ENCODE peak calls at places on chromosomes 1 and 21, in eight cellular contexts. One of them, this sample, is unnamed. For H3K4me1, the result is how much of the 10 kb centered on the place peaks cover.

GRCh38 chr1:3373175-3373574 is 81.3 kb upstream of the ARHGEF16 start:
- DNase-seq in mammary epithelial cell: no peak
- DNase-seq in RWPE2: no peak
- DNase-seq in Caco-2: no peak
- DNase-seq in CD8-positive, alpha-beta memory T cell: no peak
- DNase-seq in mesendoderm: no peak
- DNase-seq in suprapubic skin: no peak
- DNase-seq in MM.1S: no peak
- DNase-seq in this sample: no peak

GRCh38 chr1:115912116-115912515 is 64.2 kb upstream of the SLC22A15 start:
- DNase-seq in mammary epithelial cell: no peak
- DNase-seq in RWPE2: no peak
- DNase-seq in Caco-2: no peak
- DNase-seq in CD8-positive, alpha-beta memory T cell: no peak
- DNase-seq in mesendoderm: no peak
- DNase-seq in suprapubic skin: no peak
- DNase-seq in MM.1S: no peak
- DNase-seq in this sample: no peak

GRCh38 chr21:44425895-44426662 is 29.2 kb upstream of the LRRC3 start:
- DNase-seq in mammary epithelial cell: no peak
- DNase-seq in RWPE2: peak
- DNase-seq in Caco-2: no peak
- DNase-seq in CD8-positive, alpha-beta memory T cell: no peak
- DNase-seq in mesendoderm: no peak
- DNase-seq in suprapubic skin: peak
- DNase-seq in MM.1S: no peak
- DNase-seq in this sample: no peak

GRCh38 chr1:97144527-97144926 is 422.9 kb downstream of the PTBP2 start:
- DNase-seq in mammary epithelial cell: peak
- DNase-seq in RWPE2: no peak
- DNase-seq in Caco-2: no peak
- DNase-seq in CD8-positive, alpha-beta memory T cell: no peak
- DNase-seq in mesendoderm: no peak
- DNase-seq in suprapubic skin: no peak
- DNase-seq in MM.1S: no peak
- DNase-seq in this sample: no peak

GRCh38 chr1:207848234-207848633 is 62.7 kb downstream of the CD34 start:
- DNase-seq in mammary epithelial cell: peak
- DNase-seq in RWPE2: peak
- DNase-seq in Caco-2: peak
- DNase-seq in CD8-positive, alpha-beta memory T cell: no peak
- DNase-seq in mesendoderm: no peak
- DNase-seq in suprapubic skin: no peak
- DNase-seq in MM.1S: no peak
- DNase-seq in this sample: peak

GRCh38 chr1:171379846-171380245 is 65.9 kb downstream of the FMO4 start:
- DNase-seq in mammary epithelial cell: no peak
- DNase-seq in RWPE2: no peak
- DNase-seq in Caco-2: no peak
- DNase-seq in CD8-positive, alpha-beta memory T cell: no peak
- DNase-seq in mesendoderm: no peak
- DNase-seq in suprapubic skin: no peak
- DNase-seq in MM.1S: no peak
- DNase-seq in this sample: no peak

GRCh38 chr21:26710155-26710554 is 135.1 kb downstream of the ADAMTS1 start:
- DNase-seq in mammary epithelial cell: no peak
- DNase-seq in RWPE2: no peak
- DNase-seq in Caco-2: no peak
- DNase-seq in CD8-positive, alpha-beta memory T cell: no peak
- DNase-seq in mesendoderm: no peak
- DNase-seq in suprapubic skin: no peak
- DNase-seq in MM.1S: no peak
- DNase-seq in this sample: no peak

GRCh38 chr1:244965182-244965581 is 100.8 kb upstream of the HNRNPU start:
- DNase-seq in mammary epithelial cell: no peak
- DNase-seq in RWPE2: no peak
- DNase-seq in Caco-2: no peak
- DNase-seq in CD8-positive, alpha-beta memory T cell: no peak
- DNase-seq in mesendoderm: no peak
- DNase-seq in suprapubic skin: no peak
- DNase-seq in MM.1S: no peak
- DNase-seq in this sample: no peak

GRCh38 chr1:201537966-201538617 is 835 bp upstream of the NAV1 start:
- DNase-seq in mammary epithelial cell: no peak
- DNase-seq in RWPE2: no peak
- DNase-seq in Caco-2: no peak
- DNase-seq in CD8-positive, alpha-beta memory T cell: no peak
- DNase-seq in mesendoderm: peak
- DNase-seq in suprapubic skin: no peak
- DNase-seq in MM.1S: no peak
- DNase-seq in this sample: no peak

GRCh38 chr1:85047472-85048295 is 616 bp downstream of the MCOLN3 start:
- DNase-seq in mammary epithelial cell: peak
- DNase-seq in RWPE2: no peak
- DNase-seq in Caco-2: no peak
- DNase-seq in CD8-positive, alpha-beta memory T cell: no peak
- DNase-seq in mesendoderm: peak
- DNase-seq in suprapubic skin: peak
- DNase-seq in MM.1S: no peak
- DNase-seq in this sample: peak

GRCh38 chr1:38783659-38784229 is 75.8 kb downstream of the RRAGC start:
- DNase-seq in mammary epithelial cell: no peak
- DNase-seq in RWPE2: no peak
- DNase-seq in Caco-2: no peak
- DNase-seq in CD8-positive, alpha-beta memory T cell: no peak
- DNase-seq in mesendoderm: no peak
- DNase-seq in suprapubic skin: no peak
- DNase-seq in MM.1S: no peak
- DNase-seq in this sample: no peak

GRCh38 chr1:151047591-151047924 is at the start of gene C1orf56:
- DNase-seq in mammary epithelial cell: no peak
- DNase-seq in RWPE2: no peak
- DNase-seq in Caco-2: peak
- DNase-seq in CD8-positive, alpha-beta memory T cell: peak
- DNase-seq in mesendoderm: peak
- DNase-seq in suprapubic skin: peak
- DNase-seq in MM.1S: peak
- DNase-seq in this sample: peak

DNA sequence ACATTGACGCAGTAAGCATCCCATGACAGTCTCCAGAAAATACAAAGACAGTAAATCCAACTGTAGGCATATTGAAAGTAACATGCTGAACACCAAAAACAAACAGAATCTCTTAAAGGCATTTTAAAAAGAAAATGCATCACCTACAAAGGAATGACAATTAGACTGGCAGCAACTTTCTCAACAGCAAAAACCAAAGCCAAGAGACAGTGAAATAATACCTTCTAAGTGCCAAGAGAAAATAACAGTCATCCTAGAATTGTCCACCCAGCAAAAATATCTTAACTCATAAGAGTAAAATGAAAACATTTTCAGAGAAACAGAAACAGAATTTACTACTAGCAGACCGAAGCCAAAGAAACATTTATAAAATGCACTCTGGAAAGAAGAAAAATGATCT is 20.0 kb downstream of the CCDC185 start:
- DNase-seq in mammary epithelial cell: no peak
- DNase-seq in RWPE2: no peak
- DNase-seq in Caco-2: no peak
- DNase-seq in CD8-positive, alpha-beta memory T cell: no peak
- DNase-seq in mesendoderm: no peak
- DNase-seq in suprapubic skin: no peak
- DNase-seq in MM.1S: no peak
- DNase-seq in this sample: no peak
- H3K4me1 ChIP-seq in mammary epithelial cell: under half
- H3K4me1 ChIP-seq in RWPE2: under half
- H3K4me1 ChIP-seq in Caco-2: under half
- H3K4me1 ChIP-seq in CD8-positive, alpha-beta memory T cell: under half
- H3K4me1 ChIP-seq in mesendoderm: under half
- H3K4me1 ChIP-seq in suprapubic skin: under half
- H3K4me1 ChIP-seq in MM.1S: under half
- H3K4me1 ChIP-seq in this sample: under half

GRCh38 chr1:226373376-226373775 is 34.5 kb downstream of the PARP1 start:
- DNase-seq in mammary epithelial cell: no peak
- DNase-seq in RWPE2: no peak
- DNase-seq in Caco-2: no peak
- DNase-seq in CD8-positive, alpha-beta memory T cell: no peak
- DNase-seq in mesendoderm: no peak
- DNase-seq in suprapubic skin: no peak
- DNase-seq in MM.1S: no peak
- DNase-seq in this sample: no peak
- H3K4me1 ChIP-seq in mammary epithelial cell: under half
- H3K4me1 ChIP-seq in RWPE2: under half
- H3K4me1 ChIP-seq in Caco-2: under half
- H3K4me1 ChIP-seq in CD8-positive, alpha-beta memory T cell: under half
- H3K4me1 ChIP-seq in mesendoderm: under half
- H3K4me1 ChIP-seq in suprapubic skin: under half
- H3K4me1 ChIP-seq in MM.1S: under half
- H3K4me1 ChIP-seq in this sample: under half

GRCh38 chr1:234987415-234988159 is 141.1 kb downstream of the TOMM20 start:
- DNase-seq in mammary epithelial cell: peak
- DNase-seq in RWPE2: no peak
- DNase-seq in Caco-2: peak
- DNase-seq in CD8-positive, alpha-beta memory T cell: no peak
- DNase-seq in mesendoderm: peak
- DNase-seq in suprapubic skin: peak
- DNase-seq in MM.1S: no peak
- DNase-seq in this sample: peak
- H3K4me1 ChIP-seq in mammary epithelial cell: under half
- H3K4me1 ChIP-seq in RWPE2: under half
- H3K4me1 ChIP-seq in Caco-2: half or more
- H3K4me1 ChIP-seq in CD8-positive, alpha-beta memory T cell: under half
- H3K4me1 ChIP-seq in mesendoderm: under half
- H3K4me1 ChIP-seq in suprapubic skin: under half
- H3K4me1 ChIP-seq in MM.1S: under half
- H3K4me1 ChIP-seq in this sample: half or more

DNA sequence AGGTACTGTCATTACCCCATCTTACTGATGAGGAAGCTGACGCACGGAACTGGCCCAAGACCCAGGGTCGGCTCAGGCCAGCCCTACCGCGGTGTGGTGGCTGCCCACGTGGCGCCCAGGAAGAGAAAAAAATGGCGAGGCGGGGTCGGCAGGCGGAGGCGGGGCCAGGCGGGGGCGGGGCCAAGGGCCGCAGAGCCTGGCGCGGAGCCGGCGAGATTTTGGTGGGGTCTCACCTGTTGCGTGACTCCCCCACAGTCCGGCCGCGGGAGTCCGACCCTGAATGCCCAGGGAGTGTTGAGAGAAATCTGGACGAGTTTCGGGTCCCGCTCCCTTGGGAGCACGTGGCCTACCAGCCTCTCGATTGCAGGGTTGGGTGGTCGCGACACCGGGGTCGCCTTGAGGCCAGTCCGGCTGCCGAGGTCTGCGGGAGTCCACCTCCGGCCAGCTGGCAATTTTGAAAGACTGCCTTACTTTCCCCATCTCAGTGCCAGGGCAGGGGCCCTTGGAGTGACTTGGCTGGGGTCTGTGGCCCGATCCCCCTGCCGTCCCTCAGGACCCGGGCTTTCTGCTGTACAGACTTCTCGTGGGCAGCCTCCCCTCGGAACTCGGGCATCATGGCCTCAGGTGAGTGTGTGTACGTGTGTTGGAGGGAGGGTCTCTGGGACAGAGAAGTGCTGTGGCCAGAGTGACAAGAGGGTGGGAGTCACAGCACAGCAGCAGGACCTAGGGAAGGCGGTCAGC is at the start of gene AMPD2:
- DNase-seq in mammary epithelial cell: peak
- DNase-seq in RWPE2: no peak
- DNase-seq in Caco-2: peak
- DNase-seq in CD8-positive, alpha-beta memory T cell: peak
- DNase-seq in mesendoderm: peak
- DNase-seq in suprapubic skin: peak
- DNase-seq in MM.1S: peak
- DNase-seq in this sample: peak
- H3K4me1 ChIP-seq in mammary epithelial cell: under half
- H3K4me1 ChIP-seq in RWPE2: under half
- H3K4me1 ChIP-seq in Caco-2: under half
- H3K4me1 ChIP-seq in CD8-positive, alpha-beta memory T cell: half or more
- H3K4me1 ChIP-seq in mesendoderm: under half
- H3K4me1 ChIP-seq in suprapubic skin: half or more
- H3K4me1 ChIP-seq in MM.1S: under half
- H3K4me1 ChIP-seq in this sample: half or more

GRCh38 chr1:109689844-109690405 is 2.3 kb downstream of the GSTM1 start:
- DNase-seq in mammary epithelial cell: no peak
- DNase-seq in RWPE2: no peak
- DNase-seq in Caco-2: no peak
- DNase-seq in CD8-positive, alpha-beta memory T cell: no peak
- DNase-seq in mesendoderm: no peak
- DNase-seq in suprapubic skin: no peak
- DNase-seq in MM.1S: no peak
- DNase-seq in this sample: no peak

GRCh38 chr1:109687641-109688499 is at the start of gene GSTM1:
- DNase-seq in mammary epithelial cell: peak
- DNase-seq in RWPE2: no peak
- DNase-seq in Caco-2: no peak
- DNase-seq in CD8-positive, alpha-beta memory T cell: no peak
- DNase-seq in mesendoderm: peak
- DNase-seq in suprapubic skin: peak
- DNase-seq in MM.1S: no peak
- DNase-seq in this sample: no peak

DNA sequence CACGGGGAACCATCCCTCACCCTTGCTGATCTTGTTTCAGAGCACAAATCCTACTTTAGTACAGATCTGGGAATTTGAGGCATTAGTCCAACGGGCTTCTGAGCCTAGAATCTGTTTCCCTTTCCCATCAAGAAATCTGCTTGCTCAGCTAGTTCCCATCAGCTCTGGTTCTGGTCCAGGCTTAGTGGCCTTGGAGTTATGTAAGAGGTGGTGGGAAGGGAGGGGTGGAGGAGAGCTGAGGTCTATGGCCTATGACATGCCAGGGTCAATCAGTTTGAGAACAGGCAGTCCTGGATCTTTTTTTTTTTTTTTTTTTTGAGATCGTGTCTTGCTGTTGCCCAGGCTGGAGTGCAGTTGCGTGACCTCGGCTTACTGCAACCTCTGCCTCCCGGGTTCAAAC is 4.1 kb downstream of the GSTM1 start:
- DNase-seq in mammary epithelial cell: no peak
- DNase-seq in RWPE2: no peak
- DNase-seq in Caco-2: no peak
- DNase-seq in CD8-positive, alpha-beta memory T cell: no peak
- DNase-seq in mesendoderm: no peak
- DNase-seq in suprapubic skin: no peak
- DNase-seq in MM.1S: no peak
- DNase-seq in this sample: no peak
- H3K4me1 ChIP-seq in mammary epithelial cell: under half
- H3K4me1 ChIP-seq in RWPE2: under half
- H3K4me1 ChIP-seq in Caco-2: under half
- H3K4me1 ChIP-seq in CD8-positive, alpha-beta memory T cell: under half
- H3K4me1 ChIP-seq in mesendoderm: under half
- H3K4me1 ChIP-seq in suprapubic skin: under half
- H3K4me1 ChIP-seq in MM.1S: under half
- H3K4me1 ChIP-seq in this sample: under half

This sample was measured in lower lobe of right lung.